ENCODE peak calls at places on chromosomes 16 and 17, in six cellular contexts. Z, G, L, Y, V and A are unnamed samples.

GRCh38 chr17:7588553-7589203 is 1.2 kb downstream of the SOX15 start:
- DNase-seq in Z (no peak), L (no peak), V (no peak), G (no peak), Y (no peak), A (no peak)

GRCh38 chr17:40320771-40321501 is 12.0 kb downstream of the RARA start:
- DNase-seq in V (no peak), G (no peak), L (no peak), Z (no peak), Y (peak), A (peak)

GRCh38 chr17:29069526-29070041 is 26.6 kb downstream of the PIPOX start:
- DNase-seq in G (no peak), L (peak), Z (no peak), Y (no peak), V (no peak), A (peak)

GRCh38 chr16:57146735-57147134 is 39.1 kb downstream of the PSME3IP1 start:
- DNase-seq in V (no peak), L (no peak), Z (no peak), G (no peak), Y (no peak), A (peak)

GRCh38 chr16:71986131-71986530 is 14.1 kb downstream of the PKD1L3 start:
- DNase-seq in G (no peak), Y (no peak), V (no peak), Z (no peak), L (no peak), A (no peak)

GRCh38 chr17:66900126-66901010 is 64.1 kb upstream of the CACNG4 start:
- DNase-seq in Y (no peak), G (no peak), Z (peak), L (peak), V (no peak), A (no peak)

GRCh38 chr17:3602499-3602898 is 6.7 kb downstream of the TRPV1 start:
- DNase-seq in V (no peak), G (peak), Y (peak), L (peak), Z (peak), A (peak)

GRCh38 chr16:1311738-1312458 is 2.5 kb downstream of the UBE2I start:
- DNase-seq in V (no peak), Z (no peak), Y (no peak), G (no peak), L (peak), A (no peak)

GRCh38 chr16:71929048-71929447 is 33.7 kb downstream of the IST1 start:
- DNase-seq in L (peak), V (no peak), Z (no peak), Y (no peak), G (no peak), A (peak)

GRCh38 chr17:16442141-16442540 is 26.8 kb downstream of the TRPV2 start:
- DNase-seq in V (no peak), G (no peak), Z (no peak), L (no peak), Y (no peak), A (no peak)

GRCh38 chr17:76204277-76204676 is 36.0 kb downstream of the RNF157 start:
- DNase-seq in L (peak), G (no peak), Y (no peak), Z (no peak), V (no peak), A (peak)

GRCh38 chr17:49525831-49526741 is 31.0 kb downstream of the NGFR start:
- DNase-seq in Y (no peak), G (no peak), V (no peak), Z (no peak), L (no peak), A (no peak)

GRCh38 chr16:83420206-83420760 is 387.5 kb upstream of the HSBP1 start:
- DNase-seq in V (no peak), G (no peak), L (peak), Z (no peak), Y (no peak), A (peak)

GRCh38 chr16:89332248-89333245 is 115.0 kb downstream of the ZNF778 start:
- DNase-seq in Y (peak), V (no peak), G (no peak), Z (no peak), L (no peak), A (no peak)

GRCh38 chr17:41613277-41614082 is 913 bp upstream of the KRT16 start:
- DNase-seq in G (no peak), L (no peak), V (no peak), Z (no peak), Y (no peak), A (no peak)
- TF ChIP-seq CTCF in G (no peak), L (no peak), V (no peak), Z (no peak), Y (no peak), A (no peak)

DNA sequence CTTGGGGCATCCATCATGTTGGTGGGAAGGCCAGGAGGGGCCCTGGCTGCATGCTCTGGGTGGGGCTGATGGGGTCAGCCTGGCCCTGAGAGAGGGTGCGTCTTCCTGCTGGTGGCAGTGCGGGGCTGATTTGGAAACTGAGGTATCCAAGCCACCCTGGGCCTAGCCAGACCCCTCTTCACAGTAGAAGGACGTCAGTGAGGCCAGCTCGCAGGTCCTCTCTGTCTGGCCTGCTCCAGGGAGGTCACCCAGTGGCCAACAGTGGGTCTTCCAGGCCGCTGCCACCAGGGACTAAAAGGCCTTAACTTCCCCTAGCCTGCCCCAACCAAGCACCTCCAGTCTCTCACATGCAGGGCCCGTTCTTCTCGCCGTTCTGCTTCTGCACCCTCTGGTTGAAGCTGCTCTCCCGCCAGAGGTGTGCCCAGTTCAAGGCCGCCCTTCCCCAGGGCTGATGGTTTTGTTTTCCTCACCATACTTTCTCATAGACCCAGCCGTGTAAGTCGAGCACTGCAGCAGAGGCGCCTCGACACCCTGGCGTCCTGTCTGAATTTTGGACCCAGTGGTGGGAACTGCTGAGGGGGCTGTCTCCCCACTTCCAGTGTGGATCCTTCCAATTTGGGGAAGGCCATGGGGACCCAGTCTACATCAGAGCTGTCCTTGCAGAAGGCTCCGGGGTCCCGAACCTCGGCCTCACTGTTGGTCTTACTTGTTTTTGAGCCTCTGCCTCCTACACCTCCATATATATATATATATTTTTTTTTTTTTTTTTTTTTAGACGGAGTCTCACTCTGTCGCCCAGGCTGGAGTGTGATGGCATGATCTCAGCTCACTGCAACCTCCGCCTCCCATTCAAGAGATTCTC is 42.9 kb upstream of the CDC42EP4 start:
- DNase-seq in Y (no peak), Z (no peak), V (no peak), G (no peak), L (no peak), A (no peak)
- TF ChIP-seq CTCF in Y (no peak), Z (no peak), V (no peak), G (no peak), L (no peak), A (no peak)

DNA sequence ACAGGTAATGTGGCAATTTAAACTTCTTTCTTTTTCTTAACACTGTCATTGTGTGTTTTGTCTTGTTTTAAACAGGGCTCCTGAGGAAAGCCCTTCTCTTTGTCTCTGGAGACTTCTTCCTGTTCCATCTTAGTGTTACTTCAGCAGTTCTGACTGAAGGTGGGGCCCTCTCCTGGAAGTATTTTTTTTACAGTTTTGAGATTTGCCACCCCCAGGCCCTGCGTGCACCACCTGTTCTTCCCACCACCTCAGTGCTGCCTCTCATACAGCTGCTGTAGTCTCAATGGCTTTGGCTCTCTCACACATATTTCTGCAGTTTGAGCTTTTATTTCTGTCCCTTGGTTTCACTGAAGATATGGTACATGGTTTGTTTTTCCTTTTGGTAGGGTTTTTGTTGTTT is 52.5 kb upstream of the ALDH3A1 start:
- DNase-seq in L (no peak), Y (no peak), G (no peak), V (no peak), Z (no peak), A (no peak)
- TF ChIP-seq CTCF in L (no peak), Y (no peak), G (peak), V (no peak), Z (no peak), A (no peak)

DNA sequence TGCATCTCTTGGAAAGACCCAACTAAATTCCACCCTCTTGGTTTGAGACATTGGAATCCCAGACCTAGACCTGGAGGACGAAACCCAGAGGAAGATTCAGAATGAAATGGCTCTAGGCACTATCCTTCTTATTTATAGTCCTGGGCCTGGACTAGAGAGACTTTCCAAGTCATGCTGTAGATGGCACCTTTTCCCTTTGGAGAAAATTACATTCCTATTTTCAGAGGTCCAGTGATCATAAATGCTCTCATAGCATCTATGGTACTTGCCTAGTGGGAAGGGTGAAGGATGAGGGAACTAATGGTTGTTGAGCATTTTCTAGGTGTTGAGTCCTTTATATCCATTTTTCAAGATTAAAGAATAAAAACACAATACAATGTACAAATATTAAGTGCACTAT is 37.1 kb downstream of the SPACA3 start:
- DNase-seq in Z (no peak), V (no peak), Y (no peak), L (no peak), G (no peak), A (no peak)
- TF ChIP-seq CTCF in Z (no peak), V (no peak), Y (no peak), L (no peak), G (no peak), A (no peak)

GRCh38 chr16:50244504-50245416 is 21.6 kb upstream of the ADCY7 start:
- DNase-seq in Y (no peak), L (no peak), V (no peak), G (no peak), Z (no peak), A (no peak)

GRCh38 chr16:50247123-50247905 is 19.0 kb upstream of the ADCY7 start:
- DNase-seq in V (no peak), L (no peak), Y (no peak), G (no peak), Z (no peak), A (no peak)

GRCh38 chr16:50244140-50244503 is 22.2 kb upstream of the ADCY7 start:
- DNase-seq in Y (no peak), G (no peak), L (peak), V (no peak), Z (no peak), A (no peak)

GRCh38 chr16:50246299-50247122 is 19.8 kb upstream of the ADCY7 start:
- DNase-seq in V (peak), Y (peak), G (no peak), L (no peak), Z (no peak), A (no peak)

DNA sequence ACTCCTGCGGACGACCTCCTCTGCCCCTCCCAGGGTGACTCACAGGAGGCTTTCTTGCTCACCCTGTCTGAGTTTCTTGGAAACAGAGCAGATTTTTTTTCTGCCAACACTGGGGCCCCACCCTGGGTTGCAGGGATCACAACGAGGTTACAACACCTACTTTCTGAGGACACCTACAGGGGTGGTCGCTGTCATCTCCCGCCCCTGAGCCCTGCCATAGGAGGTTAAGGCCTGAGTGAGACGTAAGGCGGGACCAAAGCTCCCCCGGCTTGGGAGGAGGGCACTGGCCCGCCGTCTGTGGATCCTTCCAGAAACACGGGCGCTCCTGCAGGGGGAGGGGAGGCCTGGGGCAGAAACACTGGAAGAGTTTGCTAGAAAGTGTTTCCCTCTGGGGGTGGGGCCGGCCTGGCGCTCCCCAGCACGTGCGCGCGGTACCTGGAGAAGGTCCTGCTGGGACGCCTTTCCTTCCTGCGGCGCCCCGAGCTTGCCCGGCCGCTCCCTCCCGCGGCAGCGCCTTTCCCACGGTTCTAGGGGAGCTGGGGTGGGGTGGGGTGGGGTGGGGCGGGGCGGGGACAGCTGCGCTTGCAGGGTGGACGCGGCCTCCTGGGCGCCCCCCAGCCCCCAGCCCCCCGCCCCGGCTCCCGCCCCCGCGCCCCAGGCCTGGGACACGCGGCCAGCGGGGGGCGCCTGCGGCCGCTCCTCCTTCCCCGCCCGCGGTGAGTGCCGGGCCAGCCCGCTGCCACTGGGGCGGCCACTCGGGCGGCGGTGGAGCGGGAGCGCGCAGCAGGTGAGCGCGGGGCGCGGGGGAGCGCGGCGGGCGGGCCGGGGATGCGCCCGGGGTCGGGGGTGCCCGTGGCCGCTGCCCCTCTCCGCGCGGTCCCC is 20.7 kb upstream of the ADCY7 start:
- DNase-seq in G (peak), L (peak), Z (peak), V (peak), Y (peak), A (peak)
- TF ChIP-seq CTCF in G (peak), L (peak), Z (no peak), V (peak), Y (no peak), A (no peak)

GRCh38 chr16:48276102-48276501 is 28.8 kb upstream of the ABCC11 start:
- DNase-seq in L (peak), V (no peak), Z (no peak), G (no peak), Y (peak), A (no peak)

GRCh38 chr16:48274476-48274875 is 27.1 kb upstream of the ABCC11 start:
- DNase-seq in Z (no peak), Y (no peak), G (no peak), V (no peak), L (no peak), A (no peak)

GRCh38 chr16:48272837-48273421 is 25.6 kb upstream of the ABCC11 start:
- DNase-seq in V (no peak), Y (no peak), G (no peak), Z (no peak), L (no peak), A (no peak)

GRCh38 chr16:48269011-48269410 is 21.7 kb upstream of the ABCC11 start:
- DNase-seq in L (no peak), Z (no peak), V (no peak), Y (no peak), G (no peak), A (no peak)

DNA sequence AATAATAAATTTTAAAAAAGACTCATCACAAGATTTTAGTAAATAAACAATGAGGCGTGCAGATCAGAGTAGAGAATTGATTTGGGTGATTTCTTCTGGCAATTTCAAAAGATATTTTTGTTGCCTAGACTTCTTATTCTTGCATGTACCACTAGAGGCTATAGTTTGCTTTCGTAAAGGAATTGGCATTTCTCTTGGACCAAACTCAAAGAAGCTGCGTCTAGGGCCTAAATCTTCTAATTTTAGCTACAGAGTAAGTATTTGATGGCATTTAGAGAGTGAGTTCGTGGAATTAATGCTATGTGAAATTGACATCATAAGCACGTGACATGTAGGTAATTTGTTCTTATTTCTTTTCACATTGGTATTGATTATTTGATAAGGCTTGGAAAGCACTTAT is 24.4 kb upstream of the ABCC11 start:
- DNase-seq in Y (no peak), G (no peak), L (peak), Z (no peak), V (no peak), A (no peak)
- TF ChIP-seq CTCF in Y (peak), G (no peak), L (peak), Z (no peak), V (peak), A (peak)